ENCODE peak calls at places on chromosome 2, in ten cellular contexts. K is activated CD4-positive, alpha-beta T cell treated with anti-CD3 and anti-CD28 coated beads for 24 hours; T is breast epithelium; M is naive thymus-derived CD4-positive, alpha-beta T cell; L is posterior cingulate gyrus; R is right atrium auricular region; X is activated naive CD4-positive, alpha-beta T cell; H is amniotic stem cell; A is GM12865; F is ureter. D is an unnamed sample.

GRCh38 chr2:169877406-169877805 is 50.2 kb downstream of the UBR3 start:
- DNase-seq in K (no peak), T (no peak), M (no peak), L (no peak), R (no peak), X (no peak), H (no peak), A (peak), F (no peak), D (no peak)

GRCh38 chr2:157061799-157062198 is 195.7 kb upstream of the GALNT5 start:
- DNase-seq in K (no peak), T (no peak), M (no peak), L (no peak), R (no peak), X (no peak), H (no peak), A (peak), F (no peak), D (no peak)

GRCh38 chr2:11482473-11483031 is 16.6 kb upstream of the E2F6 start:
- DNase-seq in K (no peak), T (no peak), M (no peak), L (no peak), R (no peak), X (no peak), H (no peak), A (no peak), F (no peak), D (no peak)

GRCh38 chr2:233831011-233831721 is 23.2 kb downstream of the HJURP start:
- DNase-seq in K (no peak), T (no peak), M (no peak), L (no peak), R (no peak), X (no peak), H (no peak), A (no peak), F (no peak), D (no peak)

GRCh38 chr2:219733106-219733505 is 105.7 kb downstream of the SLC4A3 start:
- DNase-seq in K (no peak), T (no peak), M (no peak), L (no peak), R (no peak), X (no peak), H (no peak), A (no peak), F (no peak), D (peak)

GRCh38 chr2:88239781-88240180 is 69.6 kb downstream of the THNSL2 start:
- DNase-seq in K (no peak), T (no peak), M (no peak), L (no peak), R (no peak), X (no peak), H (no peak), A (peak), F (no peak), D (peak)

GRCh38 chr2:164697688-164698290 is 76.5 kb upstream of the GRB14 start:
- DNase-seq in K (no peak), T (no peak), M (no peak), L (no peak), R (no peak), X (no peak), H (no peak), A (no peak), F (no peak), D (no peak)

GRCh38 chr2:73297151-73297559 is 3.8 kb upstream of the EGR4 start:
- DNase-seq in K (no peak), T (no peak), M (no peak), L (no peak), R (no peak), X (no peak), H (no peak), A (no peak), F (no peak), D (no peak)

GRCh38 chr2:54897420-54898310 is 152.6 kb downstream of the RTN4 start:
- DNase-seq in K (no peak), T (no peak), M (no peak), L (no peak), R (no peak), X (no peak), H (no peak), A (peak), F (no peak), D (no peak)

GRCh38 chr2:1731963-1732768 is 12.1 kb downstream of the PXDN start:
- DNase-seq in K (no peak), T (no peak), M (no peak), L (no peak), R (peak), X (no peak), H (peak), A (no peak), F (no peak), D (peak)

GRCh38 chr2:111919794-111920608 is 21.6 kb downstream of the MERTK start:
- DNase-seq in K (no peak), T (peak), M (no peak), L (peak), R (peak), X (no peak), H (no peak), A (no peak), F (peak), D (no peak)

D was measured in osteocyte.